ENCODE peak calls at places on chromosomes 16 and 17, in five cellular contexts. Y is IMR-90, Q is gastrocnemius medialis, D is lower leg skin, F is heart left ventricle. G is an unnamed sample.
A peak's percentile ranks its signal among the peaks of the same experiment; 100 is the strongest.

GRCh38 chr17:81043725-81044427 is 8.9 kb downstream of the BAIAP2 start:
- DNase-seq in D (no peak), Q (no peak), F (no peak), Y (no peak), G (no peak)

GRCh38 chr17:28570716-28571254 is 539 bp downstream of the PIGS start:
- DNase-seq in Q (peak; percentile 23), Y (no peak), D (no peak), F (peak; percentile 30), G (peak; percentile 73)

GRCh38 chr17:39551879-39552278 is 55.8 kb downstream of the NEUROD2 start:
- DNase-seq in Q (no peak), F (no peak), D (no peak), Y (peak; percentile 42), G (no peak)

GRCh38 chr17:78669975-78670518 is 92.9 kb upstream of the DNAH17 start:
- DNase-seq in Q (no peak), Y (no peak), F (no peak), D (peak; percentile 57), G (no peak)

GRCh38 chr17:4623249-4623648 is 18.2 kb downstream of the ALOX15 start:
- DNase-seq in Y (peak; percentile 71), Q (no peak), D (no peak), F (no peak), G (no peak)

GRCh38 chr17:30449480-30449879 is 27.7 kb upstream of the GOSR1 start:
- DNase-seq in D (no peak), Y (peak; percentile 10), Q (no peak), F (peak; percentile 26), G (no peak)

GRCh38 chr16:81885976-81886586 is 107.0 kb downstream of the PLCG2 start:
- DNase-seq in D (no peak), Q (no peak), F (no peak), Y (peak; percentile 16), G (peak; percentile 64)

GRCh38 chr17:44309472-44309871 is 1.1 kb downstream of the RUNDC3A start:
- DNase-seq in D (no peak), Q (no peak), Y (no peak), F (no peak), G (no peak)

GRCh38 chr17:74994440-74994839 is 7.0 kb downstream of the CDR2L start:
- DNase-seq in Q (no peak), Y (peak; percentile 70), F (no peak), D (no peak), G (no peak)

GRCh38 chr17:67194134-67194533 is 50.9 kb downstream of the HELZ start:
- DNase-seq in Y (peak; percentile 81), Q (no peak), F (no peak), D (no peak), G (no peak)

GRCh38 chr17:38912221-38912813 is 13.1 kb upstream of the LASP1NB start:
- DNase-seq in Q (no peak), D (no peak), F (no peak), Y (no peak), G (peak; percentile 48)

GRCh38 chr16:50093607-50094570 is 28.1 kb downstream of the HEATR3 start:
- DNase-seq in Y (no peak), D (peak; percentile 72), Q (peak; percentile 22), F (peak; percentile 83), G (peak; percentile 20)

GRCh38 chr16:85616608-85617311 is 3.6 kb downstream of the GSE1 start:
- DNase-seq in Y (no peak), F (peak; percentile 58), Q (no peak), D (peak; percentile 32), G (peak; percentile 60)

GRCh38 chr16:23214796-23215195 is 32.3 kb downstream of the SCNN1G start:
- DNase-seq in F (no peak), D (no peak), Q (no peak), Y (no peak), G (no peak)

GRCh38 chr17:65588194-65588808 is 26.9 kb upstream of the AXIN2 start:
- DNase-seq in Y (no peak), Q (no peak), D (no peak), F (peak; percentile 26), G (no peak)

GRCh38 chr17:48004973-48005372 is 32.6 kb downstream of the COPZ2 start:
- DNase-seq in Y (no peak), D (no peak), Q (no peak), F (no peak), G (no peak)

GRCh38 chr16:86225905-86226371 is 284.4 kb upstream of the FOXF1 start:
- DNase-seq in F (no peak), D (no peak), Y (peak; percentile 49), Q (no peak), G (no peak)

GRCh38 chr16:49332589-49333267 is 40.9 kb upstream of the C16orf78 start:
- DNase-seq in Y (no peak), F (no peak), Q (no peak), D (peak; percentile 21), G (no peak)

GRCh38 chr17:36934759-36935630 is 2.3 kb upstream of the LHX1 start:
- DNase-seq in F (no peak), Q (no peak), D (no peak), Y (no peak), G (no peak)

GRCh38 chr16:20610192-20610891 is 34.2 kb upstream of the ACSM2B start:
- DNase-seq in Q (no peak), F (no peak), D (no peak), Y (no peak), G (no peak)

GRCh38 chr16:24540575-24541240 is 1.3 kb downstream of the RBBP6 start:
- DNase-seq in F (no peak), Q (no peak), D (no peak), Y (peak; percentile 19), G (no peak)

GRCh38 chr17:35695613-35696012 is 35.8 kb upstream of the RASL10B start:
- DNase-seq in F (no peak), Q (no peak), Y (no peak), D (no peak), G (no peak)

GRCh38 chr17:43427362-43428043 is 28.7 kb downstream of the ARL4D start:
- DNase-seq in F (no peak), Y (no peak), Q (no peak), D (no peak), G (no peak)

GRCh38 chr17:34980353-34980680 is at the start of gene LIG3:
- DNase-seq in Y (peak; percentile 92), Q (peak; percentile 93), D (peak; percentile 91), F (peak; percentile 94), G (peak; percentile 97)

GRCh38 chr17:77701996-77702395 is 256.5 kb upstream of the TNRC6C start:
- DNase-seq in F (no peak), Q (no peak), Y (no peak), D (no peak), G (peak; percentile 3)

GRCh38 chr17:74037320-74037719 is 166.2 kb upstream of the RPL38 start:
- DNase-seq in F (no peak), Y (no peak), Q (no peak), D (peak; percentile 66), G (no peak)

GRCh38 chr17:50263293-50264262 is 10.7 kb upstream of the TMEM92 start:
- DNase-seq in Q (no peak), D (no peak), F (no peak), Y (no peak), G (no peak)
- TF ChIP-seq POLR2A in Q (no peak), D (no peak), F (no peak), Y (no peak), G (no peak)

GRCh38 chr17:72419866-72420774 is 299.3 kb downstream of the SOX9 start:
- DNase-seq in Y (no peak), D (no peak), F (no peak), Q (no peak), G (peak; percentile 66)

GRCh38 chr17:72422204-72422504 is 301.3 kb downstream of the SOX9 start:
- DNase-seq in Y (no peak), Q (no peak), D (no peak), F (no peak), G (no peak)

GRCh38 chr17:72422505-72423285 is 301.9 kb downstream of the SOX9 start:
- DNase-seq in D (peak; percentile 70), Q (peak; percentile 62), F (peak; percentile 29), Y (peak; percentile 92), G (peak; percentile 88)

GRCh38 chr17:72420775-72421127 is 299.9 kb downstream of the SOX9 start:
- DNase-seq in Q (no peak), F (no peak), D (no peak), Y (no peak), G (no peak)

DNA sequence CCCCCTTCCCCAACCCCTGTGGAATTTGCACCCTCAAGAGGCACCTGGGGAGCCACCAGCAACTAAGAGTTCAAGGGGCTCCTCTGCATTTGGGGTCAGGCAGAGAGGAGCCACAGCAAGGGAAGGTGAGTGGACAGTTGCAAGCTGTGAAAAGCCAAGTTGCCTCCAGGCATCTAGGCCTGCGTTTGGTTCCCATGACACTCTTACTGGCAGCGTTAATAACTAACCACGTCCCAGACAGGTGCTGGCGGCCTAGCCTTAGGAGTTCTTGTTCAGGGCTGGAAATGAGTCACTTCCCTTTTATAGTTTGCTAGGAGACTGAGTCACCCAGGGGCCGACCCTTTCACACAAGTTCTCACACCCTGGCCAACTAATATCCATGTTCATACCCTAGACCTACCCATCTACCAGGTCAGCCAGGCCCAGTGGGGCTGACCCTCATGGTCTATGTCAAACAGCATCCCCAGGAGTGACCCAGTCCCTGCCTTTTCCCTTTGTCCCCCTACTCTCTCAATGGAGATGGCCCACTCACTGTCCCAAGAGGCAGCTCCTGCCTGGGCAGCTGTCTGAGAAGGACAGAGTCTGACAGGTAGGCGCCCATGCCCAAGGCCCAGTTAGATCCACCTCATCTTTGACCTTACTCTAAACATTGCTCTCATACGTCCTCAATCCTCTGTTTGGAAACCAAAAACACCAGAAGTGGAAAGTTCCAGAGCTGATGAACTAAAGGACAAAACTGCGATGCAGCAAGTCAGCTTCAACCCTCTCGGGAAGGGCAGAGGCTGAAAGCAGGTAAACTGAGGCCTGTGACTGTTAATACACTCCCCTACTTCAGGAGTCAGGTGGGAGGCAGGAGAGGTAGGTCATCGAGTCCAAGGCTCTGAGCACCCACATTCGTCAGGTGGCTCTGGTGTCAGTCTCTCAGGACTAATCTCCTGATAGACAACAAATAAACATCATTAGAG is 300.6 kb downstream of the SOX9 start:
- DNase-seq in Y (peak; percentile 98), D (no peak), F (no peak), Q (peak; percentile 46), G (peak; percentile 81)
- TF ChIP-seq POLR2A in Y (no peak), D (no peak), F (no peak), Q (no peak), G (no peak)

GRCh38 chr17:33335491-33336173 is 42.5 kb upstream of the ASIC2 start:
- DNase-seq in D (no peak), F (no peak), Y (no peak), Q (no peak), G (no peak)

GRCh38 chr17:33338242-33338641 is 45.1 kb upstream of the ASIC2 start:
- DNase-seq in Y (no peak), D (no peak), F (no peak), Q (no peak), G (no peak)

GRCh38 chr17:33330877-33331276 is 37.8 kb upstream of the ASIC2 start:
- DNase-seq in Y (no peak), F (no peak), D (no peak), Q (no peak), G (no peak)

GRCh38 chr17:33334703-33335102 is 41.6 kb upstream of the ASIC2 start:
- DNase-seq in F (no peak), Q (no peak), Y (no peak), D (no peak), G (no peak)
- TF ChIP-seq POLR2A in F (no peak), Q (no peak), Y (no peak), D (no peak), G (no peak)

GRCh38 chr17:82056729-82057621 is 5.3 kb downstream of the GPS1 start:
- DNase-seq in F (no peak), D (no peak), Q (no peak), Y (no peak), G (no peak)
- TF ChIP-seq POLR2A in F (no peak), D (no peak), Q (no peak), Y (no peak), G (no peak)

G was measured in Peyer's patch.